ENCODE peak calls at places on chromosomes 4 and X, in four cellular contexts. X is astrocyte of the spinal cord, J is fibroblast of the aortic adventitia, I is HCT116. P is an unnamed sample.

GRCh38 chr4:73679836-73680235 is 59.6 kb upstream of the RASSF6 start:
- DNase-seq in I (no peak), J (peak; percentile 90), X (peak; percentile 83), P (no peak)

GRCh38 chr4:37882665-37883296 is 8.1 kb upstream of the TBC1D1 start:
- DNase-seq in J (no peak), I (no peak), X (no peak), P (no peak)

GRCh38 chr4:123234966-123235365 is 161.6 kb upstream of the SPRY1 start:
- DNase-seq in X (no peak), I (no peak), J (no peak), P (no peak)

GRCh38 chr4:86033171-86033570 is 326.7 kb downstream of the MAPK10 start:
- DNase-seq in J (peak; percentile 97), I (no peak), X (peak; percentile 95), P (peak; percentile 28)

GRCh38 chr4:177220376-177220775 is 89.3 kb upstream of the NEIL3 start:
- DNase-seq in I (no peak), J (peak; percentile 74), X (peak; percentile 30), P (no peak)

GRCh38 chrX:2507904-2508630 is 7.3 kb upstream of the DHRSX start:
- DNase-seq in X (no peak), J (no peak), I (no peak), P (no peak)

GRCh38 chr4:168509786-168510185 is 12.9 kb downstream of the PALLD start:
- DNase-seq in I (no peak), J (peak; percentile 60), X (no peak), P (no peak)

GRCh38 chrX:155023907-155024833 is 1.6 kb upstream of the F8 start:
- DNase-seq in X (no peak), I (no peak), J (no peak), P (no peak)

GRCh38 chr4:109665783-109666455 is 37.3 kb downstream of the CASP6 start:
- DNase-seq in I (no peak), J (no peak), X (no peak), P (no peak)

GRCh38 chr4:117134386-117134785 is 49.0 kb upstream of the TRAM1L1 start:
- DNase-seq in I (peak; percentile 67), X (peak; percentile 91), J (peak; percentile 48), P (no peak)

GRCh38 chrX:110706446-110706845 is 89.2 kb downstream of the CHRDL1 start:
- DNase-seq in X (no peak), J (no peak), I (no peak), P (no peak)

GRCh38 chr4:167424338-167425256 is 190.3 kb upstream of the SPOCK3 start:
- DNase-seq in X (no peak), I (no peak), J (no peak), P (no peak)

GRCh38 chr4:167415461-167415860 is 181.2 kb upstream of the SPOCK3 start:
- DNase-seq in I (no peak), J (no peak), X (no peak), P (no peak)

GRCh38 chr4:167419468-167420133 is 185.3 kb upstream of the SPOCK3 start:
- DNase-seq in J (no peak), X (no peak), I (no peak), P (no peak)
- TF ChIP-seq CTCF in J (no peak), X (no peak), I (no peak), P (no peak)

GRCh38 chr4:38993683-38994082 is 38.5 kb downstream of the TMEM156 start:
- DNase-seq in X (no peak), J (no peak), I (peak; percentile 21), P (no peak)
- TF ChIP-seq CTCF in X (peak; percentile 2), J (peak; percentile 21), I (peak; percentile 38), P (no peak)

DNA sequence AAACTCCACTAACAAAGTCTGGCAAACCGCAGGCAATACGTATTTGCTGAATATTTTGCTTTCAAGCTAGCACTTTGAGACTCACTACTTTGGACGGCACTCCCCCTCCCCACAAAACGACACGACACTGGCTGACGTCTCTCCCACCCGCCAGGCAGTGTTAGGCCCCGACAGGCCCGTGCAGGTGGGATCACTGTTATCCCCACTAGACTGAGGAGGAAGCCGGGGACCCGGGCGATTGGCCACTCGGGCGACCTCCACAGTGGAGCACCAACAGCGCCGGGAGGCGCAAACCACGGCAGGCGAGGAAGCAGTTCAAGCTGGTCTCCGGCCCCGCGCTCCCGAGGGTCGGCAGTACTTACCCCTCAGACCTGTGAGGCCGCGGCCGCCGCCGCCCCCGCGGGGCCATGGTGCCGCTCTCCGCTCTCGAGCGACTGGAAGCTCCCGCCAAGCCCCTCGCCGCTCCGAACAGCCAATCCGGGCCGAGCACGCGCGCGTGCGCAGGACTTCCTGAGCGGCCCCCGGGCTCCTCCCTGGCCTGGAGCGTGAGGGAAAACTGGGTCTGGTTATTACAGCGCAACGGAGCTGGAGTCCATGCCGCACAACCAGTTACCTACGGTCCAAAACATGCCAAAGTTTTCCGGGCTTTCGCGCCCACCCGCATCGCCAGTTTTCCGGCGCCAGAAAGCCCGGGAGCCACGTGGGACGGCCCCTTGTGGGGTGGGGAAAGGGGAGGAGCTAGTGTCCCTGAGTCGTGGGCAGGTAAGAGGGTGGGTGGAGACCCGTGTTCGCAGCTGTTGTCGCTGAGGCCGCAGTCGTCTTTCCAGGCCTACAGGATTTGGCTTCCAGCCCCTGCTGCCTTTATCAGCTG is at the start of gene CENPU:
- DNase-seq in I (peak; percentile 91), J (peak; percentile 99), X (peak; percentile 99), P (peak; percentile 96)
- TF ChIP-seq CTCF in I (no peak), J (no peak), X (no peak), P (no peak)

DNA sequence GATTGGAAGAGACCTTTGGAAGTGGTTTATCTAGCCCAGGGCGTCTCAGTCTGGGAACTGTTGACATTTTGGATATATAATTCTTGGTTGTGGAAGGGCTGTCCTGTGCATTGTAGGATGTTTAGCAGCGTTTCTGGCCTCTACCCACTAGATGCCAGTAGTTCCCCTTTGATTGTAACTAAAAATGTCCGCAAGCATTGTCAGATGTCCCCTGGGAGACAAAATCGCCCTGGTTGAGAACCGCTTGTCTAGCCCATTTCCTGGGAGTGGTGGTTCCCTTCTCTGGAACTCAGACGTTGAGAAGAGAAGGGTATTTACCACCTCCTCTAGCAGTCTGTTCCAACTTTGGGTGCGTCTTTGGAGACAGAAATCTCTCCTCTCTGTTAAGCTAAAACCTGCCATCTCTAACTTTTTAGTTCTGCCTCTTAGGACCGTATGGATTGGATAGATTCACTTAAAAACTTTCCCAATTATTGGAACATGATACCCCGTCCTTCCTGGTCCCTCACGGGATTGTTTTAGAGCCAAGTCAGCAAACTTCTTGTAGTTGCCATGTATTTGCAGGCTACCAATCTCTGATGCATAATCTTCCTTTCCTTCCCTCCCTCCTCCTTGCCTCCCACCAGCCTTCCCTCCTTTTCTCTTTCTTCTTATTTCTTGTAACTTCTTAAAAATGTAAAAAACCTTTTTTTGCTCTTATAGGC is 13.9 kb downstream of the TMEM165 start:
- DNase-seq in I (no peak), J (peak; percentile 71), X (peak; percentile 40), P (no peak)
- TF ChIP-seq CTCF in I (peak; percentile 31), J (peak; percentile 39), X (peak; percentile 45), P (peak; percentile 36)

GRCh38 chr4:173160871-173161270 is 7.7 kb upstream of the GALNT7 start:
- DNase-seq in X (no peak), J (no peak), I (no peak), P (no peak)

DNA sequence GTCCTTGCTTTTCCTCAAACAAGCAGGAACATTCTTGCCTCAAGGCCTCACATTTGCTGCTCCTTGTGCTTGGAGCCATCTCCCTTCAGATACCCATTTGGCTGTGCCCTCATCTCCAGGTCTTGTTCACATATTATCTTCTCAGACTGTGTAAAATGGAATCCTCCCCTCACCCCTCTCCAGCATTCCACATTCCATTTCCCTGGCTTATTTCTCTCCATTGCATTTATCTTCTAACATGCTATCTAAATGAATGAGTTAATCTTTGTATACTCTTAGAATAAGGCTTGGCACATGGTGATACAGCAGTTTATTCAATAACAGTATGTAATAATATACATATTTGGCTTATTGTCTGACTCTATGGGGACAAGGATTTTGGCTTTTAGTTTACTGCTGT is 8.8 kb upstream of the GALNT7 start:
- DNase-seq in X (no peak), J (peak; percentile 38), I (no peak), P (no peak)
- TF ChIP-seq CTCF in X (no peak), J (no peak), I (no peak), P (no peak)

DNA sequence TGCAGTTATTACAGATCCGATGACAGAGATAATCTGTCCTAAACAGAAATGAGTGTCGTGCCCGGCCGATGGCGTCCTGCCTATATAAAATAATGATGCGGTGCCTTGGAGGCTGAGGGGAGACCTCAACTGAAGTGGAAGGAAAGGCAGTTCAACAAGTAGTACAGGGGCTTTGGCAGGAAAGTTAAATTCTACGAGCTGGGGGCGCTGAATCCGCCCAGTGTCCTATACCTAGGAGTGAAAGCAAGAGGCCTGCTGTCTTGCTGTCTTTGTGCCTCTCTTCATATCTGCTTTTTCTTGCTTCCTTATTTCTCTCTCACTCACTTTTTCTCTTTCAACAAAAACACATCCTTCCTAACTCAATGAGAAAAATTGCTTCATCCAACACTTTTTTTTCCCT is 82.2 kb upstream of the PRPS2 start:
- DNase-seq in J (no peak), X (no peak), I (no peak), P (no peak)
- TF ChIP-seq CTCF in J (no peak), X (no peak), I (no peak), P (no peak)

GRCh38 chrX:47751670-47752069 is 85.0 kb upstream of the ZNF81 start:
- DNase-seq in X (no peak), I (peak; percentile 13), J (no peak), P (no peak)
- TF ChIP-seq CTCF in X (no peak), I (peak; percentile 58), J (peak; percentile 32), P (peak; percentile 35)

GRCh38 chr4:53015681-53016080 is 153.6 kb downstream of the RASL11B start:
- DNase-seq in I (peak; percentile 26), J (peak; percentile 89), X (peak; percentile 77), P (no peak)
- TF ChIP-seq CTCF in I (peak; percentile 60), J (peak; percentile 78), X (peak; percentile 70), P (peak; percentile 76)